ENCODE peak calls at places on chromosomes 4 and X, in six cellular contexts. E is lung, S is tibial artery, D is fibroblast of lung, V is GM23338, Q is SK-N-SH. X is an unnamed sample.

GRCh38 chr4:78776031-78776728 is at the start of gene BMP2K:
- DNase-seq in E (peak), S (peak), D (peak), V (peak), Q (peak), X (no peak)

GRCh38 chr4:77466430-77466829 is 139.2 kb upstream of the CXCL13 start:
- DNase-seq in E (no peak), S (no peak), D (no peak), V (no peak), Q (no peak), X (no peak)

GRCh38 chr4:170005472-170005871 is 20.7 kb downstream of the MFAP3L start:
- DNase-seq in E (no peak), S (no peak), D (peak), V (no peak), Q (no peak), X (no peak)

GRCh38 chr4:1236103-1236641 is 12.8 kb downstream of the CTBP1 start:
- DNase-seq in E (no peak), S (no peak), D (no peak), V (peak), Q (no peak), X (no peak)

GRCh38 chr4:34183916-34184315 is 2060.4 kb downstream of the ARAP2 start:
- DNase-seq in E (no peak), S (no peak), D (peak), V (no peak), Q (no peak), X (no peak)

GRCh38 chr4:180999217-180999616 is 1244.0 kb upstream of the TENM3 start:
- DNase-seq in E (no peak), S (no peak), D (no peak), V (no peak), Q (peak), X (no peak)

GRCh38 chr4:55503164-55503563 is 43.5 kb downstream of the CLOCK start:
- DNase-seq in E (no peak), S (no peak), D (peak), V (no peak), Q (no peak), X (no peak)

GRCh38 chr4:187602339-187603092 is 393.1 kb upstream of the ZFP42 start:
- DNase-seq in E (no peak), S (no peak), D (peak), V (no peak), Q (no peak), X (no peak)

GRCh38 chr4:107854326-107855030 is 29.7 kb downstream of the SGMS2 start:
- DNase-seq in E (no peak), S (no peak), D (peak), V (no peak), Q (no peak), X (no peak)

GRCh38 chr4:73964862-73965611 is 16.8 kb downstream of the PF4 start:
- DNase-seq in E (no peak), S (no peak), D (no peak), V (peak), Q (no peak), X (no peak)

GRCh38 chr4:105520819-105521790 is 31.3 kb upstream of the ARHGEF38 start:
- DNase-seq in E (no peak), S (no peak), D (peak), V (peak), Q (peak), X (no peak)

GRCh38 chrX:39484669-39485068 is 613.1 kb downstream of the BCOR start:
- DNase-seq in E (no peak), S (no peak), D (no peak), V (no peak), Q (no peak), X (no peak)

GRCh38 chr4:101075536-101075935 is 271.8 kb downstream of the PPP3CA start:
- DNase-seq in E (no peak), S (no peak), D (no peak), V (no peak), Q (no peak), X (no peak)

GRCh38 chr4:54961357-54961975 is 163.9 kb downstream of the KDR start:
- DNase-seq in E (no peak), S (no peak), D (peak), V (peak), Q (peak), X (no peak)

GRCh38 chrX:152905081-152905420 is 7.2 kb downstream of the ZNF185 start:
- DNase-seq in E (no peak), S (no peak), D (no peak), V (no peak), Q (no peak), X (no peak)

GRCh38 chrX:107715331-107716044 is 60.1 kb downstream of the TSC22D3 start:
- DNase-seq in E (no peak), S (no peak), D (peak), V (no peak), Q (peak), X (no peak)

GRCh38 chr4:38177035-38177791 is 217.0 kb downstream of the PTTG2 start:
- DNase-seq in E (peak), S (peak), D (peak), V (no peak), Q (no peak), X (no peak)

GRCh38 chr4:94207469-94208224 is at the start of gene SMARCAD1:
- DNase-seq in E (peak), S (peak), D (peak), V (peak), Q (peak), X (peak)
- TF ChIP-seq CTCF in E (no peak), S (peak), D (no peak), V (no peak), Q (no peak), X (no peak)

GRCh38 chrX:93259029-93259428 is 414.3 kb downstream of the NAP1L3 start:
- DNase-seq in E (no peak), S (no peak), D (no peak), V (peak), Q (no peak), X (no peak)
- TF ChIP-seq CTCF in E (no peak), S (no peak), D (no peak), V (no peak), Q (peak), X (no peak)

DNA sequence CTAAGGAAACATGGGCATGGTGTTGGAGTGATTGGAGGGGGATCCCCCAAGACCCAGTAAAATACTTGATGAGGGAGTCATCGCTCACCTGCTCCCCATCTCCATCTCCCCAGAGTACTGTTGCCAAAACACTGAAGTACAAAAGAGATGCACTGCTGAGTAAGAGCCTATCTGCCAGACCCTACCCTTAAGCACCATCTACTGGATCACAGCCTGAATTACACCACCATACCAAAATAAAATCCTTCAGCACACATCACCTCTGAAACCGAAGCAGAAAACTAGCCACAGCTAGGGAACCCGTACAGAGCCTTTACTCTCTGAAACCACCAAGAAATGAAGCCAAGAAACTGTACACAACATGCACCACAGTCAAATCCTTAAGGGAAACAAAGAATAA is 466.3 kb upstream of the ACTRT1 start:
- DNase-seq in E (no peak), S (no peak), D (no peak), V (peak), Q (peak), X (no peak)
- TF ChIP-seq CTCF in E (no peak), S (no peak), D (no peak), V (peak), Q (peak), X (no peak)

DNA sequence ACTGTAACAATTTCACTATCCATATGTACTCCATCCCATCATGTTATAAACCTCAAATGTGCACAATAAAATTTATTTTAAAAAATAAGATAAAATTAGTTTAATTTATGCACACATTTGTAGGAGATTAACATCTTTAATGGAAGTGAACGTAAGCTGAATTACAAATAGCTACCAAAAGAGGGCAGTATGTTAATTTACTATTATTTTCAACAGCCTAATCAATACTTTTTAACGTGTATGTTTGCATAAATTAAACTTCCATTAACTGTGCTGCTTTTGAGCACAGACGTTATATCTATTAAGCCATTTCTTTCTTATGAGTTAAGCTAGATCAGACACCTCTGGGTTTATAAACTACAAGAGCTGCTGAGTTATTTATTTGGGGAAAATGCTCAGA is 56.5 kb upstream of the PHKA2 start:
- DNase-seq in E (no peak), S (no peak), D (no peak), V (peak), Q (no peak), X (no peak)
- TF ChIP-seq CTCF in E (no peak), S (peak), D (no peak), V (no peak), Q (peak), X (no peak)

DNA sequence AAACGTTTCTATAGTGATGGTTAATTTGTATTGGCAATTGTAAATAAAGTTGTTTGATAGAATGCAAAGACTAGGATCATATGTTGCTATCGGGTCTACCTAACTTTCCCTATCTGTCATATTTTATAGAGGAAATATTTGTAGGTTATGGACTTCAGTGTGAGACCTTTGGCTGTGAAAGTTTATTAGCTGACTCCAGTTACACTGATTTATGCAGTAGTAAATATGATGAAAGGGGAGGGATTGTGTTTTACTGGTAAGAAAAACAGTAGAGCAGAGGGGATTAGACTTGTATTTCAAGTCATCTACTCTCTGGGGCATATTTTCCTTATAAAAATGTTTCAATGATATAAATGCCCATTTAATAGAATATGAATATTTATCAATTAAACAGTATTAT is 43.8 kb downstream of the ADGRL3 start:
- DNase-seq in E (no peak), S (no peak), D (no peak), V (no peak), Q (no peak), X (no peak)
- TF ChIP-seq CTCF in E (no peak), S (no peak), D (no peak), V (no peak), Q (no peak), X (no peak)

X was measured in natural killer cell.